ENCODE peak calls at places on chromosomes 11 and 22, in five cellular contexts. Y is iPS-NIHi11; I is SW 1271; B is RWPE1; F is stimulated activated CD8-positive, alpha-beta memory T cell treated with anti-CD3 and anti-CD28 coated beads, Interleukin-2, amount 100 ng/mL, for 1 hour. E is an unnamed sample.

GRCh38 chr11:85643255-85643654 is 4.5 kb upstream of the TMEM126A start:
- DNase-seq in Y (no peak), I (no peak), B (no peak), F (no peak), E (no peak)

GRCh38 chr22:40606306-40606705 is 30.2 kb downstream of the MRTFA start:
- DNase-seq in Y (no peak), I (no peak), B (no peak), F (no peak), E (no peak)

GRCh38 chr11:66473608-66474525 is 6.4 kb upstream of the DPP3 start:
- DNase-seq in Y (no peak), I (no peak), B (no peak), F (no peak), E (no peak)

GRCh38 chr11:122897606-122898210 is 15.1 kb downstream of the JHY start:
- DNase-seq in Y (no peak), I (peak; percentile 25), B (peak; percentile 9), F (no peak), E (no peak)

GRCh38 chr11:115819014-115819413 is 314.8 kb upstream of the CADM1 start:
- DNase-seq in Y (no peak), I (no peak), B (no peak), F (no peak), E (no peak)

GRCh38 chr11:2380807-2381350 is 3.8 kb downstream of the CD81 start:
- DNase-seq in Y (no peak), I (no peak), B (no peak), F (no peak), E (peak; percentile 80)

GRCh38 chr11:47400813-47401279 is 7.5 kb upstream of the SLC39A13 start:
- DNase-seq in Y (no peak), I (no peak), B (no peak), F (no peak), E (no peak)

GRCh38 chr11:123193742-123194141 is 1.3 kb downstream of the CLMP start:
- DNase-seq in Y (no peak), I (no peak), B (no peak), F (no peak), E (no peak)

GRCh38 chr11:74370122-74370521 is 28.1 kb downstream of the PGM2L1 start:
- DNase-seq in Y (no peak), I (no peak), B (no peak), F (no peak), E (no peak)

GRCh38 chr11:112784323-112785073 is 176.7 kb upstream of the NCAM1 start:
- DNase-seq in Y (peak; percentile 47), I (no peak), B (no peak), F (no peak), E (no peak)

GRCh38 chr22:46533434-46533833 is 4.0 kb downstream of the CELSR1 start:
- DNase-seq in Y (no peak), I (no peak), B (no peak), F (no peak), E (peak; percentile 65)

GRCh38 chr11:62888406-62888805 is 7.7 kb downstream of the SLC3A2 start:
- DNase-seq in Y (no peak), I (no peak), B (no peak), F (no peak), E (no peak)

GRCh38 chr22:31753005-31753633 is 700 bp upstream of the DEPDC5 start:
- DNase-seq in Y (peak; percentile 56), I (no peak), B (peak; percentile 5), F (no peak), E (peak; percentile 42)

GRCh38 chr22:19841641-19842385 is 12.9 kb downstream of the GNB1L start:
- DNase-seq in Y (no peak), I (no peak), B (no peak), F (no peak), E (no peak)

GRCh38 chr11:70192666-70193410 is 10.3 kb upstream of the FADD start:
- DNase-seq in Y (no peak), I (no peak), B (no peak), F (no peak), E (no peak)

GRCh38 chr11:96393753-96394348 is 4.0 kb downstream of the JRKL start:
- DNase-seq in Y (peak; percentile 16), I (peak; percentile 75), B (peak; percentile 20), F (no peak), E (no peak)

GRCh38 chr11:128784059-128784804 is 82.9 kb downstream of the KCNJ1 start:
- DNase-seq in Y (peak; percentile 58), I (no peak), B (no peak), F (no peak), E (no peak)

GRCh38 chr22:46763051-46763705 is 728 bp downstream of the TBC1D22A start:
- DNase-seq in Y (no peak), I (peak; percentile 4), B (no peak), F (no peak), E (no peak)

GRCh38 chr11:441418-442274 is at the start of gene ANO9:
- DNase-seq in Y (peak; percentile 90), I (no peak), B (peak; percentile 61), F (no peak), E (peak; percentile 67)

GRCh38 chr11:59755701-59756495 is 722 bp downstream of the STX3 start:
- DNase-seq in Y (peak; percentile 69), I (peak; percentile 39), B (peak; percentile 83), F (peak; percentile 20), E (peak; percentile 78)

GRCh38 chr11:132878111-132878510 is 654.2 kb downstream of the OPCML start:
- DNase-seq in Y (no peak), I (no peak), B (no peak), F (no peak), E (no peak)

GRCh38 chr11:76666408-76666807 is 4.1 kb downstream of the LRRC32 start:
- DNase-seq in Y (peak; percentile 55), I (no peak), B (no peak), F (no peak), E (no peak)

GRCh38 chr22:19429950-19430889 is 1.3 kb downstream of the HIRA start:
- DNase-seq in Y (peak; percentile 11), I (no peak), B (peak; percentile 10), F (no peak), E (no peak)

GRCh38 chr11:8567597-8568198 is 26.3 kb downstream of the STK33 start:
- DNase-seq in Y (no peak), I (no peak), B (peak; percentile 38), F (no peak), E (no peak)

GRCh38 chr11:101456812-101457211 is 127.0 kb downstream of the TRPC6 start:
- DNase-seq in Y (no peak), I (peak; percentile 54), B (no peak), F (no peak), E (no peak)

GRCh38 chr22:35625763-35626162 is 8.6 kb upstream of the MB start:
- DNase-seq in Y (no peak), I (no peak), B (no peak), F (no peak), E (no peak)

GRCh38 chr11:289706-290620 is 1.0 kb downstream of the PGGHG start:
- DNase-seq in Y (no peak), I (no peak), B (no peak), F (no peak), E (no peak)

GRCh38 chr11:1119282-1120146 is 38.2 kb upstream of the MUC5AC start:
- DNase-seq in Y (no peak), I (no peak), B (no peak), F (no peak), E (no peak)

E was measured in lung.